ENCODE peak calls at places on chromosomes 4 and X, in nine cellular contexts. N is stimulated activated CD4-positive, alpha-beta T cell treated with anti-CD3 and anti-CD28 coated beads, Interleukin-4, amount 100 ng/mL, for 24 hours; H is activated CD4-positive, alpha-beta T cell treated with anti-CD3 and anti-CD28 coated beads for 36 hours; T is putamen; Y is left ventricle myocardium inferior; Z is heart right ventricle; Q is ascending aorta; U is mesenchymal stem cell; L is SJSA1. I is an unnamed sample.

GRCh38 chrX:24748196-24748595 is 54.5 kb downstream of the POLA1 start:
- DNase-seq in Q (no peak), H (no peak), L (no peak), U (no peak), Z (no peak), N (no peak), Y (no peak), T (no peak), I (no peak)

GRCh38 chrX:41022579-41022978 is 62.7 kb upstream of the USP9X start:
- DNase-seq in N (no peak), H (no peak), Q (no peak), L (no peak), T (no peak), U (no peak), Z (no peak), Y (no peak), I (no peak)

GRCh38 chr4:182137343-182137742 is 105.9 kb upstream of the TENM3 start:
- DNase-seq in N (no peak), H (no peak), T (no peak), U (no peak), Q (no peak), Z (no peak), Y (no peak), L (no peak), I (no peak)

GRCh38 chrX:151167791-151168345 is 8.5 kb upstream of the GPR50 start:
- DNase-seq in L (no peak), H (no peak), Q (no peak), U (no peak), Y (no peak), T (no peak), N (no peak), Z (no peak), I (no peak)

GRCh38 chrX:13903405-13903804 is 86.5 kb upstream of the GPM6B start:
- DNase-seq in L (no peak), H (no peak), U (no peak), Y (no peak), Q (no peak), T (no peak), Z (no peak), N (no peak), I (no peak)

GRCh38 chr4:8071741-8072140 is 86.9 kb downstream of the ABLIM2 start:
- DNase-seq in T (peak; percentile 56), Y (no peak), U (no peak), N (no peak), H (no peak), Z (no peak), Q (no peak), L (no peak), I (no peak)

GRCh38 chr4:95402299-95402698 is 146.5 kb downstream of the UNC5C start:
- DNase-seq in T (no peak), N (no peak), Q (no peak), Y (no peak), L (no peak), U (no peak), Z (no peak), H (no peak), I (no peak)

GRCh38 chr4:107999932-108000539 is 10.3 kb downstream of the HADH start:
- DNase-seq in N (no peak), U (peak; percentile 33), T (no peak), Q (no peak), Y (no peak), Z (no peak), H (no peak), L (no peak), I (no peak)

GRCh38 chrX:102723456-102723855 is 2.9 kb downstream of the GPRASP3 start:
- DNase-seq in Z (no peak), Y (no peak), N (no peak), L (no peak), T (no peak), H (no peak), Q (no peak), U (no peak), I (no peak)

GRCh38 chrX:54413753-54414152 is 26.5 kb upstream of the TSR2 start:
- DNase-seq in L (no peak), Q (no peak), Z (no peak), H (no peak), T (no peak), Y (no peak), N (no peak), U (peak; percentile 0), I (peak; percentile 21)

GRCh38 chrX:128464091-128464490 is 411.9 kb upstream of the ACTRT1 start:
- DNase-seq in T (no peak), Q (no peak), N (no peak), L (no peak), Y (no peak), Z (no peak), U (no peak), H (no peak), I (no peak)

GRCh38 chr4:30720656-30721352 is 635 bp downstream of the PCDH7 start:
- DNase-seq in N (no peak), U (peak; percentile 79), H (peak; percentile 11), Q (no peak), Z (peak; percentile 25), Y (peak; percentile 25), L (no peak), T (no peak), I (no peak)

GRCh38 chr4:24174622-24175021 is 284.8 kb upstream of the PPARGC1A start:
- DNase-seq in Z (no peak), N (no peak), L (no peak), U (peak; percentile 85), Y (no peak), T (no peak), Q (no peak), H (no peak), I (no peak)

GRCh38 chrX:4674028-4674782 is 960.8 kb upstream of the PRKX start:
- DNase-seq in Q (no peak), U (no peak), H (no peak), L (no peak), Y (no peak), Z (no peak), T (no peak), N (no peak), I (no peak)

GRCh38 chr4:94653095-94653649 is 104.6 kb upstream of the BMPR1B start:
- DNase-seq in L (no peak), N (no peak), Z (no peak), U (no peak), Y (no peak), Q (no peak), H (no peak), T (no peak), I (no peak)

GRCh38 chr4:5079581-5079980 is 28.3 kb downstream of the STK32B start:
- DNase-seq in Y (no peak), U (peak; percentile 30), N (no peak), Q (no peak), T (no peak), Z (no peak), L (no peak), H (no peak), I (no peak)

GRCh38 chr4:160983035-160983434 is 1180.8 kb downstream of the FSTL5 start:
- DNase-seq in Y (no peak), L (no peak), T (no peak), N (no peak), H (no peak), Z (no peak), U (no peak), Q (no peak), I (no peak)

GRCh38 chr4:6478546-6479220 is 6.3 kb upstream of the PPP2R2C start:
- DNase-seq in H (no peak), Q (no peak), Y (no peak), L (no peak), N (no peak), T (no peak), Z (no peak), U (no peak), I (no peak)

GRCh38 chr4:16591867-16592266 is 306.6 kb downstream of the LDB2 start:
- DNase-seq in Y (peak; percentile 58), L (no peak), T (peak; percentile 80), Q (no peak), N (no peak), U (no peak), H (no peak), Z (peak; percentile 63), I (peak; percentile 82)

GRCh38 chr4:14524236-14524635 is 478.0 kb upstream of the CPEB2 start:
- DNase-seq in N (no peak), Q (no peak), U (no peak), H (no peak), Z (no peak), L (no peak), T (no peak), Y (no peak), I (no peak)

GRCh38 chr4:138409670-138410069 is 167.5 kb upstream of the SLC7A11 start:
- DNase-seq in L (no peak), U (no peak), N (no peak), Z (no peak), T (no peak), Q (no peak), H (no peak), Y (no peak), I (no peak)

GRCh38 chr4:73674451-73674919 is 54.2 kb upstream of the RASSF6 start:
- DNase-seq in Q (no peak), N (no peak), H (no peak), L (no peak), Z (peak; percentile 16), Y (peak; percentile 29), T (no peak), U (peak; percentile 21), I (peak; percentile 88)

GRCh38 chr4:29277381-29277780 is 1442.8 kb upstream of the PCDH7 start:
- DNase-seq in T (no peak), U (peak; percentile 17), Q (no peak), Y (no peak), Z (no peak), L (no peak), N (no peak), H (no peak), I (no peak)

GRCh38 chr4:56316011-56316650 is 71.2 kb downstream of the AASDH start:
- DNase-seq in N (no peak), L (no peak), H (no peak), Y (no peak), T (no peak), Q (no peak), Z (no peak), U (no peak), I (no peak)

GRCh38 chr4:52655505-52655904 is 3.6 kb downstream of the USP46 start:
- DNase-seq in N (no peak), T (no peak), L (no peak), U (no peak), H (no peak), Q (no peak), Y (no peak), Z (no peak), I (no peak)

GRCh38 chr4:149531861-149532260 is 283.8 kb downstream of the IQCM start:
- DNase-seq in L (no peak), T (no peak), N (no peak), U (peak; percentile 5), H (no peak), Z (no peak), Q (no peak), Y (no peak), I (no peak)

GRCh38 chr4:142128529-142128928 is 492.1 kb downstream of the IL15 start:
- DNase-seq in Q (no peak), U (peak; percentile 15), T (no peak), L (no peak), N (no peak), H (no peak), Z (no peak), Y (no peak), I (no peak)

GRCh38 chrX:53223955-53224859 is 800 bp downstream of the KDM5C start:
- DNase-seq in Z (no peak), N (peak; percentile 3), U (peak; percentile 50), Q (no peak), Y (no peak), L (peak; percentile 28), T (no peak), H (peak; percentile 24), I (peak; percentile 27)

GRCh38 chrX:144637731-144638130 is 609.6 kb upstream of the SPANXN1 start:
- DNase-seq in H (no peak), U (no peak), L (no peak), Z (no peak), T (no peak), Q (no peak), Y (no peak), N (no peak), I (no peak)

GRCh38 chrX:20412871-20413486 is 146.3 kb upstream of the RPS6KA3 start:
- DNase-seq in Z (peak; percentile 6), U (no peak), N (peak; percentile 17), T (no peak), H (peak; percentile 56), Y (peak; percentile 15), Q (no peak), L (no peak), I (peak; percentile 5)

GRCh38 chrX:1582686-1583437 is 8.5 kb upstream of the AKAP17A start:
- DNase-seq in H (peak; percentile 75), N (peak; percentile 71), T (no peak), Q (no peak), U (peak; percentile 76), L (peak; percentile 80), Y (no peak), Z (no peak), I (no peak)